ENCODE peak calls at places on chromosome 4, in eight cellular contexts. S, C, B, I, F, Q, X and A are unnamed samples.

GRCh38 chr4:52554606-52555355 is 104.3 kb downstream of the USP46 start:
- DNase-seq in I (no peak), F (no peak), S (peak), C (no peak), B (no peak), Q (no peak), X (no peak), A (no peak)

GRCh38 chr4:34512631-34513030 is 1731.7 kb downstream of the ARAP2 start:
- DNase-seq in I (no peak), X (no peak), B (no peak), S (no peak), F (no peak), Q (no peak), C (no peak), A (no peak)

GRCh38 chr4:183430317-183430986 is 14.0 kb upstream of the CDKN2AIP start:
- DNase-seq in B (peak), X (no peak), Q (no peak), I (no peak), C (no peak), F (peak), S (peak), A (no peak)

GRCh38 chr4:8171941-8172924 is 13.6 kb upstream of the ABLIM2 start:
- DNase-seq in S (no peak), X (peak), Q (no peak), I (no peak), B (no peak), C (no peak), F (no peak), A (no peak)

GRCh38 chr4:1770245-1770644 is 22.8 kb upstream of the FGFR3 start:
- DNase-seq in S (no peak), I (no peak), C (no peak), B (no peak), Q (no peak), X (no peak), F (no peak), A (no peak)

GRCh38 chr4:182502074-182502473 is 258.9 kb downstream of the TENM3 start:
- DNase-seq in I (no peak), C (no peak), B (no peak), X (no peak), S (no peak), Q (no peak), F (no peak), A (no peak)

GRCh38 chr4:31995943-31996901 is 1276.1 kb downstream of the PCDH7 start:
- DNase-seq in F (no peak), S (no peak), Q (peak), X (no peak), C (no peak), B (no peak), I (no peak), A (no peak)

GRCh38 chr4:110609044-110609750 is 13.7 kb downstream of the PITX2 start:
- DNase-seq in I (no peak), C (no peak), X (no peak), Q (no peak), F (no peak), S (no peak), B (no peak), A (no peak)

GRCh38 chr4:173746424-173746823 is 216.4 kb upstream of the HAND2 start:
- DNase-seq in C (no peak), B (no peak), I (no peak), S (no peak), X (no peak), Q (no peak), F (no peak), A (no peak)

GRCh38 chr4:131091896-131092295 is 1995.9 kb downstream of the C4orf33 start:
- DNase-seq in F (peak), B (no peak), I (no peak), X (peak), S (peak), C (peak), Q (no peak), A (peak)

GRCh38 chr4:3369781-3370660 is 71.7 kb upstream of the HGFAC start:
- DNase-seq in S (peak), Q (peak), F (peak), B (peak), I (peak), X (peak), C (peak), A (no peak)

GRCh38 chr4:68145261-68145660 is 15.6 kb upstream of the TMPRSS11F start:
- DNase-seq in B (no peak), X (no peak), Q (no peak), C (no peak), S (no peak), I (no peak), F (no peak), A (no peak)

GRCh38 chr4:1511441-1512041 is 105.3 kb upstream of the NKX1-1 start:
- DNase-seq in S (peak), C (peak), I (no peak), Q (peak), B (no peak), X (peak), F (no peak), A (peak)

GRCh38 chr4:14787894-14788293 is 214.4 kb upstream of the CPEB2 start:
- DNase-seq in S (peak), Q (no peak), X (peak), I (no peak), C (no peak), F (peak), B (no peak), A (no peak)

GRCh38 chr4:47085661-47086060 is 54.3 kb downstream of the GABRB1 start:
- DNase-seq in Q (no peak), X (no peak), S (no peak), C (no peak), B (no peak), F (no peak), I (no peak), A (no peak)

GRCh38 chr4:105666693-105667092 is 41.8 kb downstream of the INTS12 start:
- DNase-seq in F (peak), S (peak), I (no peak), B (no peak), Q (no peak), C (peak), X (peak), A (no peak)

GRCh38 chr4:105551968-105552746 is at the start of gene ARHGEF38:
- DNase-seq in I (no peak), C (peak), Q (peak), B (no peak), X (no peak), F (peak), S (no peak), A (peak)

GRCh38 chr4:164753873-164754488 is at the start of gene SMIM31:
- DNase-seq in Q (no peak), S (no peak), B (no peak), F (peak), C (no peak), I (no peak), X (no peak), A (no peak)

GRCh38 chr4:113825272-113825671 is 63.7 kb upstream of the CAMK2D start:
- DNase-seq in C (no peak), S (no peak), B (no peak), I (peak), Q (no peak), X (peak), F (no peak), A (no peak)

GRCh38 chr4:24730256-24731001 is 64.9 kb upstream of the SOD3 start:
- DNase-seq in S (peak), I (no peak), C (peak), B (no peak), X (no peak), Q (peak), F (no peak), A (no peak)

GRCh38 chr4:171524913-171525312 is 288.3 kb upstream of the GALNTL6 start:
- DNase-seq in S (no peak), B (no peak), F (no peak), Q (no peak), I (no peak), C (no peak), X (no peak), A (no peak)

GRCh38 chr4:83855044-83855443 is 319.1 kb downstream of the GPAT3 start:
- DNase-seq in F (no peak), S (peak), B (no peak), X (no peak), C (peak), Q (no peak), I (no peak), A (peak)

GRCh38 chr4:155085843-155086530 is 122.4 kb upstream of the NPY2R start:
- DNase-seq in C (peak), X (no peak), F (no peak), I (no peak), S (peak), B (no peak), Q (no peak), A (no peak)

GRCh38 chr4:181688886-181689285 is 554.3 kb upstream of the TENM3 start:
- DNase-seq in C (peak), F (no peak), I (no peak), S (no peak), X (no peak), B (no peak), Q (no peak), A (no peak)

GRCh38 chr4:30720021-30720655 is at the start of gene PCDH7:
- DNase-seq in F (peak), S (peak), X (no peak), B (no peak), Q (peak), I (no peak), C (peak), A (peak)

GRCh38 chr4:126784966-126785580 is 847.7 kb upstream of the INTU start:
- DNase-seq in C (no peak), S (no peak), Q (no peak), I (no peak), B (no peak), F (no peak), X (no peak), A (no peak)

DNA sequence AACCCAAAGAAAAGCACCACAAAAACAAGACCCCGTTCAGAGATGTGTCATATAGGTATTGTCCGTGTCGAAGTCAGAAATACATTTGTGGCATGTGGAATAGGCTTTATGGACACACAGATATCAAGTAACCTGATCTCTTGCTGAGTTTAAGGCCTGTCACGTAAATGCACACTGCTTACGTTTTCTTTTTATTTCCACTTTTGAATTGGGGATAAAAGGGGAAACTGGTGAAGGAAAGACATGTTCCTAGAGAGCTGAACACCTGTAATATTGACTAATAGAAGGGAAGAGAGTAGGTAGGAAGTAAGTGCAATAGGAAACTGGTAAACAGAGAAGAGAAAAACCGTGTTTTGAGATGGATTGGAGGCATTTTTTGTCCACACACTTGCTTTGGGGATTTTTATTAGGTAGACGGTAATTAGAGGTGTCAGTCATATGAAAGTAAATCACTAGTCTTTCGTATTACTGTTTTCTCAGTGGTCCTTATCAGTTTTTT is 24.9 kb downstream of the TMEM131L start:
- DNase-seq in F (no peak), B (no peak), I (no peak), S (no peak), C (no peak), Q (no peak), X (peak), A (no peak)
- H3K4me3 ChIP-seq in F (no peak), B (no peak), I (no peak), S (no peak), C (no peak), Q (no peak), X (peak), A (no peak)

GRCh38 chr4:94961420-94961819 is 203.7 kb downstream of the BMPR1B start:
- DNase-seq in S (peak), I (no peak), F (no peak), C (no peak), X (no peak), Q (no peak), B (no peak), A (peak)
- H3K4me3 ChIP-seq in S (no peak), I (no peak), F (no peak), C (no peak), X (no peak), Q (no peak), B (no peak), A (no peak)

GRCh38 chr4:101356928-101357327 is 9.6 kb upstream of the PPP3CA start:
- DNase-seq in X (no peak), B (no peak), C (peak), S (peak), Q (no peak), F (peak), I (no peak), A (peak)
- H3K4me3 ChIP-seq in X (no peak), B (no peak), C (no peak), S (no peak), Q (no peak), F (no peak), I (no peak), A (peak)

GRCh38 chr4:186767794-186768193 is 44.1 kb upstream of the FAT1 start:
- DNase-seq in X (no peak), F (no peak), S (no peak), B (no peak), Q (no peak), I (no peak), C (no peak), A (no peak)
- H3K4me3 ChIP-seq in X (no peak), F (no peak), S (no peak), B (no peak), Q (no peak), I (no peak), C (no peak), A (no peak)

GRCh38 chr4:138392751-138393308 is 150.7 kb upstream of the SLC7A11 start:
- DNase-seq in B (no peak), F (no peak), I (no peak), X (peak), S (no peak), C (no peak), Q (no peak), A (no peak)
- H3K4me3 ChIP-seq in B (no peak), F (no peak), I (no peak), X (no peak), S (no peak), C (no peak), Q (no peak), A (no peak)

DNA sequence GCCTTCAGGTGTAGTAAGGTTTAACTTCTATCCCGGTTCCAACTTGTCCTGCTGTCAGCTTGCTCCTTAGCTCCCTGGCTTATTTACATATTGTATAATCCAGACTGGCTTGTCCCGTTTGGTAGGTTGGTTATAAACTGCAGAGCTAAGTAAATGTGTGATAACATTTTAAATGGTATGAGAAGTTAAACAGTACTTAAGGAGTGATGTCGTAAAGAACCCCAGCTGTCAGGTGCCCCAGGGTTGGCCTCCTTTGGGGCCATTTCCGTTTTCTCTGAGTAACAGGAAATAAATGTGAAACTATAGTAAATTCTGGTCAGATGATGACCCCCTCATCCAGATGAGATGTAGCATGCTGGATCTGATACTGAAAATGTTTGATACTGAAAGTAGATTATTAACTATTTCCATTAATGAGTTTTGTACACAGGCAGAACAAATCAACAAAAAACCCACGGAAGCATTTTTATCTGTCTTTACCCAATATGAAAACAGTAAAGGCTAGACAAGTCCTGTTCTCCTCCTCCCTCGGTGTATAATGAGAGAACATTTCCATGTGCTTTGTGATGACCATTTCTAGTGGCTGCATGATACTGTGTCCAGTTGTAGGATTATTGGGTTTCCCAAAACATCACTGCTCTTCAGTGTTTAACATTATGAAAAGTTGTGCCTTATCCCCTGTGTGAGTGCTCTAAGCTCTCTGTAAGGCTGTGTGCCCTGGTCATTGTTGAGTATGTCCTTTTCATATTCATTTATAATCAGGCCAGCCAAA is 22.4 kb downstream of the GAB1 start:
- DNase-seq in X (peak), Q (no peak), F (peak), B (peak), I (no peak), C (peak), S (peak), A (peak)
- H3K4me3 ChIP-seq in X (peak), Q (no peak), F (no peak), B (no peak), I (no peak), C (no peak), S (peak), A (no peak)

DNA sequence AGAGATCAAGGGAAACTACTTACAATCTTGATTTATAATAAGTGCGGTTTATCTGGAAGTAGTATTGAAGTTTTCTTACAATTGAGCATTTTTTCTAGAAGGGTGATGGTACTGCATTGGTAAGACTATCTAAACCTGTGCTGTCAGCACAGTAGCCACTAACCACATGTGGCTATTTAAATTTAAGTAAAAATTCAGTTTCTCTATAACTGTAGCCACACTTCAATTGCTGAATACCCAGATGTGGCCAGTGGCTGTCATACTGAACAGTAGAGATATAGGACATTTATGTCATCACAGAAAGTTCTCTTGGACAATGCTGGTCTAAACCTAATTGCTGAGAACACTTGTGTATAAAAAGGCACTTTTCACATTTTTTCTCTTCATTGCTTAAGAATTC is 222.7 kb downstream of the CBR4 start:
- DNase-seq in B (no peak), I (no peak), S (no peak), C (no peak), X (no peak), F (no peak), Q (no peak), A (no peak)
- H3K4me3 ChIP-seq in B (no peak), I (no peak), S (no peak), C (no peak), X (no peak), F (no peak), Q (no peak), A (peak)

DNA sequence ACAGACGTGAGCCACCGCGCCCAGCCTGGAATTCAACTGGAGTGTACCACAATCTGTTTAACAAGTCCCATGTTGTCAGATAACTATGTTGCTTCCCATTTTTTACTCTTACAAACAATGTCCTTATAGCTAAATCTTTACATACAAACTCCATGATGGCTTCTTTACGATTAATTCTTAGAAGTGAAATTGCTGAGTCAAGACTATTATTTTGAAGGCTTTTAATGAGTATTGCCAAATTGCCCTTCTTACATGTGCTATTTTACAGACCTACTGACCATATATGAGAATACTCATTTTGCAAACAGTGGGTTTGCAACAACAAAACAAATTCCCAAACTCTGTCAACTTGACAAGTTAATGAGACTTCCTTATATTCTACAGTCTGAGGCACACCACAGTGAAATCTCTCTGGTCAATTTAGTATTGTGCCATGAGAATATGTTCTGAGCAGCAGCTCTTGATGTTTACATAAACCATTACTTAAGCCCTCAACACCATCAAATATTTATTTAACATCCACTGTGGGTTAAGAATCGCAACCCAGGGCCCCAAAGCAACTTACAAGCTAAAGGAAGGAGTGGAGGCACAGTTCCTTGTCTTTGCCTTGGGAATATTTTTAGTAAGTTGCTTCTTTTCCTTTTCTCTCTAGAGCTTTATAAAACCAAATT is 128.5 kb downstream of the SPRY1 start:
- DNase-seq in Q (no peak), B (no peak), I (no peak), S (no peak), C (peak), X (no peak), F (no peak), A (no peak)
- H3K4me3 ChIP-seq in Q (no peak), B (no peak), I (no peak), S (no peak), C (no peak), X (no peak), F (no peak), A (no peak)

GRCh38 chr4:19807505-19807904 is 444.2 kb upstream of the SLIT2 start:
- DNase-seq in F (no peak), X (no peak), C (peak), Q (no peak), B (no peak), S (peak), I (no peak), A (no peak)
- H3K4me3 ChIP-seq in F (no peak), X (no peak), C (no peak), Q (no peak), B (no peak), S (no peak), I (no peak), A (no peak)